ENCODE peak calls at places on chromosomes 4 and X, in six cellular contexts. D is GM03348; R is naive thymus-derived CD4-positive, alpha-beta T cell; C is neural crest cell; H is T-helper 1 cell; K is GDM1. A is an unnamed sample.

GRCh38 chr4:18138076-18138665 is 116.6 kb upstream of the LCORL start:
- DNase-seq in D (no peak), R (no peak), H (no peak), C (no peak), K (no peak), A (no peak)

GRCh38 chrX:106612403-106612789 is 618 bp downstream of the RADX start:
- DNase-seq in K (no peak), H (no peak), R (no peak), D (no peak), C (no peak), A (no peak)

GRCh38 chrX:15579778-15580747 is 20.7 kb downstream of the ACE2 start:
- DNase-seq in H (no peak), R (no peak), K (no peak), C (no peak), D (no peak), A (no peak)

GRCh38 chr4:43550981-43551627 is 658.6 kb downstream of the GRXCR1 start:
- DNase-seq in C (no peak), K (no peak), H (no peak), R (no peak), D (no peak), A (no peak)

GRCh38 chr4:68209003-68209402 is 36.5 kb downstream of the TMPRSS11B start:
- DNase-seq in K (no peak), R (no peak), C (no peak), H (no peak), D (no peak), A (no peak)

GRCh38 chr4:72449705-72450104 is 119.3 kb downstream of the ADAMTS3 start:
- DNase-seq in D (no peak), R (no peak), C (no peak), K (no peak), H (no peak), A (peak; percentile 66)

GRCh38 chrX:37454537-37455285 is 105.5 kb downstream of the PRRG1 start:
- DNase-seq in C (no peak), D (peak; percentile 15), K (no peak), H (no peak), R (no peak), A (peak; percentile 22)

GRCh38 chrX:44828008-44828605 is 15.7 kb upstream of the DUSP21 start:
- DNase-seq in R (no peak), D (peak; percentile 64), C (no peak), H (no peak), K (no peak), A (peak; percentile 69)

GRCh38 chr4:71307729-71308128 is 31.1 kb upstream of the SLC4A4 start:
- DNase-seq in K (no peak), H (no peak), D (no peak), C (no peak), R (no peak), A (no peak)

GRCh38 chr4:45423876-45424275 is 697.5 kb upstream of the GNPDA2 start:
- DNase-seq in D (no peak), C (no peak), K (no peak), H (no peak), R (no peak), A (no peak)

GRCh38 chr4:5773271-5773555 is 62.2 kb downstream of the EVC start:
- DNase-seq in R (no peak), C (no peak), K (no peak), H (no peak), D (peak; percentile 59), A (peak; percentile 77)

GRCh38 chr4:150573534-150573933 is 8.4 kb upstream of the MAB21L2 start:
- DNase-seq in D (peak; percentile 18), K (no peak), C (no peak), R (no peak), H (no peak), A (peak; percentile 61)

GRCh38 chr4:23163649-23164436 is 471.1 kb downstream of the GBA3 start:
- DNase-seq in R (no peak), H (no peak), C (no peak), K (no peak), D (no peak), A (no peak)